ENCODE peak calls at places on chromosomes 6 and 20, in ten cellular contexts. One of them, this sample, is unnamed.

GRCh38 chr6:100353276-100354015 is 111.3 kb downstream of the SIM1 start:
- DNase-seq in activated CD8-positive, alpha-beta T cell treated with anti-CD3 and anti-CD28 coated beads for 36 hours: no peak
- DNase-seq in cardiac muscle cell: no peak
- DNase-seq in spleen: no peak
- DNase-seq in tibial nerve: no peak
- DNase-seq in neural progenitor cell: no peak
- DNase-seq in GM12878: no peak
- DNase-seq in heart right ventricle: no peak
- DNase-seq in body of pancreas: no peak
- DNase-seq in endothelial cell: no peak
- DNase-seq in this sample: no peak

GRCh38 chr20:41134362-41135186 is 2.8 kb upstream of the PLCG1 start:
- DNase-seq in activated CD8-positive, alpha-beta T cell treated with anti-CD3 and anti-CD28 coated beads for 36 hours: no peak
- DNase-seq in cardiac muscle cell: no peak
- DNase-seq in spleen: no peak
- DNase-seq in tibial nerve: no peak
- DNase-seq in neural progenitor cell: no peak
- DNase-seq in GM12878: no peak
- DNase-seq in heart right ventricle: no peak
- DNase-seq in body of pancreas: no peak
- DNase-seq in endothelial cell: no peak
- DNase-seq in this sample: no peak

GRCh38 chr6:81148726-81149125 is 603.8 kb downstream of the TENT5A start:
- DNase-seq in activated CD8-positive, alpha-beta T cell treated with anti-CD3 and anti-CD28 coated beads for 36 hours: no peak
- DNase-seq in cardiac muscle cell: no peak
- DNase-seq in spleen: no peak
- DNase-seq in tibial nerve: no peak
- DNase-seq in neural progenitor cell: no peak
- DNase-seq in GM12878: no peak
- DNase-seq in heart right ventricle: no peak
- DNase-seq in body of pancreas: no peak
- DNase-seq in endothelial cell: no peak
- DNase-seq in this sample: no peak

GRCh38 chr6:37868447-37868825 is 48.9 kb downstream of the ZFAND3 start:
- DNase-seq in activated CD8-positive, alpha-beta T cell treated with anti-CD3 and anti-CD28 coated beads for 36 hours: no peak
- DNase-seq in cardiac muscle cell: no peak
- DNase-seq in spleen: no peak
- DNase-seq in tibial nerve: no peak
- DNase-seq in neural progenitor cell: no peak
- DNase-seq in GM12878: no peak
- DNase-seq in heart right ventricle: no peak
- DNase-seq in body of pancreas: no peak
- DNase-seq in endothelial cell: no peak
- DNase-seq in this sample: no peak

GRCh38 chr20:56460459-56460858 is 8.0 kb upstream of the RTF2 start:
- DNase-seq in activated CD8-positive, alpha-beta T cell treated with anti-CD3 and anti-CD28 coated beads for 36 hours: peak
- DNase-seq in cardiac muscle cell: no peak
- DNase-seq in spleen: no peak
- DNase-seq in tibial nerve: no peak
- DNase-seq in neural progenitor cell: no peak
- DNase-seq in GM12878: no peak
- DNase-seq in heart right ventricle: no peak
- DNase-seq in body of pancreas: no peak
- DNase-seq in endothelial cell: no peak
- DNase-seq in this sample: no peak

GRCh38 chr20:44780226-44780625 is 30.1 kb downstream of the RIMS4 start:
- DNase-seq in activated CD8-positive, alpha-beta T cell treated with anti-CD3 and anti-CD28 coated beads for 36 hours: peak
- DNase-seq in cardiac muscle cell: peak
- DNase-seq in spleen: peak
- DNase-seq in tibial nerve: no peak
- DNase-seq in neural progenitor cell: peak
- DNase-seq in GM12878: no peak
- DNase-seq in heart right ventricle: peak
- DNase-seq in body of pancreas: no peak
- DNase-seq in endothelial cell: peak
- DNase-seq in this sample: peak

GRCh38 chr20:61262514-61262913 is 10.5 kb downstream of the CDH4 start:
- DNase-seq in activated CD8-positive, alpha-beta T cell treated with anti-CD3 and anti-CD28 coated beads for 36 hours: no peak
- DNase-seq in cardiac muscle cell: no peak
- DNase-seq in spleen: no peak
- DNase-seq in tibial nerve: no peak
- DNase-seq in neural progenitor cell: no peak
- DNase-seq in GM12878: no peak
- DNase-seq in heart right ventricle: no peak
- DNase-seq in body of pancreas: no peak
- DNase-seq in endothelial cell: no peak
- DNase-seq in this sample: no peak

GRCh38 chr6:105136433-105137350 is 43.1 kb downstream of the POPDC3 start:
- DNase-seq in activated CD8-positive, alpha-beta T cell treated with anti-CD3 and anti-CD28 coated beads for 36 hours: peak
- DNase-seq in cardiac muscle cell: peak
- DNase-seq in spleen: peak
- DNase-seq in tibial nerve: peak
- DNase-seq in neural progenitor cell: peak
- DNase-seq in GM12878: no peak
- DNase-seq in heart right ventricle: peak
- DNase-seq in body of pancreas: peak
- DNase-seq in endothelial cell: peak
- DNase-seq in this sample: peak

GRCh38 chr6:307065-307814 is 15.0 kb downstream of the DUSP22 start:
- DNase-seq in activated CD8-positive, alpha-beta T cell treated with anti-CD3 and anti-CD28 coated beads for 36 hours: no peak
- DNase-seq in cardiac muscle cell: no peak
- DNase-seq in spleen: no peak
- DNase-seq in tibial nerve: no peak
- DNase-seq in neural progenitor cell: no peak
- DNase-seq in GM12878: no peak
- DNase-seq in heart right ventricle: no peak
- DNase-seq in body of pancreas: no peak
- DNase-seq in endothelial cell: no peak
- DNase-seq in this sample: no peak

GRCh38 chr20:21100590-21101452 is 5.3 kb downstream of the LINC00237 start:
- DNase-seq in activated CD8-positive, alpha-beta T cell treated with anti-CD3 and anti-CD28 coated beads for 36 hours: peak
- DNase-seq in cardiac muscle cell: no peak
- DNase-seq in spleen: peak
- DNase-seq in tibial nerve: no peak
- DNase-seq in neural progenitor cell: peak
- DNase-seq in GM12878: no peak
- DNase-seq in heart right ventricle: no peak
- DNase-seq in body of pancreas: no peak
- DNase-seq in endothelial cell: no peak
- DNase-seq in this sample: peak

GRCh38 chr6:82374481-82374880 is 10.9 kb downstream of the TPBG start:
- DNase-seq in activated CD8-positive, alpha-beta T cell treated with anti-CD3 and anti-CD28 coated beads for 36 hours: no peak
- DNase-seq in cardiac muscle cell: no peak
- DNase-seq in spleen: no peak
- DNase-seq in tibial nerve: no peak
- DNase-seq in neural progenitor cell: no peak
- DNase-seq in GM12878: no peak
- DNase-seq in heart right ventricle: no peak
- DNase-seq in body of pancreas: no peak
- DNase-seq in endothelial cell: no peak
- DNase-seq in this sample: no peak

GRCh38 chr6:61809004-61809595 is 476.9 kb downstream of the KHDRBS2 start:
- DNase-seq in activated CD8-positive, alpha-beta T cell treated with anti-CD3 and anti-CD28 coated beads for 36 hours: no peak
- DNase-seq in cardiac muscle cell: peak
- DNase-seq in spleen: no peak
- DNase-seq in tibial nerve: no peak
- DNase-seq in neural progenitor cell: peak
- DNase-seq in GM12878: no peak
- DNase-seq in heart right ventricle: no peak
- DNase-seq in body of pancreas: no peak
- DNase-seq in endothelial cell: peak
- DNase-seq in this sample: peak

GRCh38 chr20:25465398-25465797 is 57.9 kb downstream of the GINS1 start:
- DNase-seq in activated CD8-positive, alpha-beta T cell treated with anti-CD3 and anti-CD28 coated beads for 36 hours: no peak
- DNase-seq in cardiac muscle cell: no peak
- DNase-seq in spleen: peak
- DNase-seq in tibial nerve: no peak
- DNase-seq in neural progenitor cell: no peak
- DNase-seq in GM12878: no peak
- DNase-seq in heart right ventricle: no peak
- DNase-seq in body of pancreas: no peak
- DNase-seq in endothelial cell: no peak
- DNase-seq in this sample: no peak

GRCh38 chr6:126300735-126301134 is 39.2 kb upstream of the CENPW start:
- DNase-seq in activated CD8-positive, alpha-beta T cell treated with anti-CD3 and anti-CD28 coated beads for 36 hours: no peak
- DNase-seq in cardiac muscle cell: no peak
- DNase-seq in spleen: no peak
- DNase-seq in tibial nerve: no peak
- DNase-seq in neural progenitor cell: no peak
- DNase-seq in GM12878: peak
- DNase-seq in heart right ventricle: no peak
- DNase-seq in body of pancreas: no peak
- DNase-seq in endothelial cell: no peak
- DNase-seq in this sample: peak

GRCh38 chr20:33211817-33212424 is 5.2 kb upstream of the BPIFA3 start:
- DNase-seq in activated CD8-positive, alpha-beta T cell treated with anti-CD3 and anti-CD28 coated beads for 36 hours: peak
- DNase-seq in cardiac muscle cell: peak
- DNase-seq in spleen: no peak
- DNase-seq in tibial nerve: no peak
- DNase-seq in neural progenitor cell: peak
- DNase-seq in GM12878: no peak
- DNase-seq in heart right ventricle: no peak
- DNase-seq in body of pancreas: peak
- DNase-seq in endothelial cell: peak
- DNase-seq in this sample: peak

DNA sequence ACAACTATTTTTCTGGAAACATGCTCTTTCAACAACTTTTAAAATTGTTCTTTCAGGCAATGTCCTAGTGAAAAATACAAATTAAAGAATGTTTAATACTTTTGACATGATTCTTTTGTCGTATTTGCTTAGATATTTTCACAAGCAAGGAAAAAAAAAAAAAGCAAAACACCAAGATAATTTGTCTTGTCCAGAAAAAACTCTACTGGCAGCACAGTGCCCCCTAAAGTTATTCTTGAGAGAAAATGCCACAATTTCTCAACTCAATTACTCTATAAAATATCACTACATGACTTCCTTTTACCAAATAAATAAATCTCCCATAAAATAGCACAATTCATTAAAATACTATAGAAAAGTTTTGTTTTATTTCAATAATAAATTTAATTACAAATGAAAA is 652.5 kb upstream of the EPHA7 start:
- DNase-seq in activated CD8-positive, alpha-beta T cell treated with anti-CD3 and anti-CD28 coated beads for 36 hours: no peak
- DNase-seq in cardiac muscle cell: peak
- DNase-seq in spleen: no peak
- DNase-seq in tibial nerve: no peak
- DNase-seq in neural progenitor cell: peak
- DNase-seq in GM12878: no peak
- DNase-seq in heart right ventricle: no peak
- DNase-seq in body of pancreas: no peak
- DNase-seq in endothelial cell: no peak
- DNase-seq in this sample: no peak
- TF ChIP-seq CTCF in activated CD8-positive, alpha-beta T cell treated with anti-CD3 and anti-CD28 coated beads for 36 hours: no peak
- TF ChIP-seq CTCF in cardiac muscle cell: peak
- TF ChIP-seq CTCF in spleen: no peak
- TF ChIP-seq CTCF in tibial nerve: no peak
- TF ChIP-seq CTCF in neural progenitor cell: peak
- TF ChIP-seq CTCF in GM12878: no peak
- TF ChIP-seq CTCF in heart right ventricle: no peak
- TF ChIP-seq CTCF in body of pancreas: no peak
- TF ChIP-seq CTCF in endothelial cell: peak
- TF ChIP-seq CTCF in this sample: no peak

GRCh38 chr20:38726849-38727601 is 2.7 kb downstream of the SLC32A1 start:
- DNase-seq in activated CD8-positive, alpha-beta T cell treated with anti-CD3 and anti-CD28 coated beads for 36 hours: peak
- DNase-seq in cardiac muscle cell: peak
- DNase-seq in spleen: no peak
- DNase-seq in tibial nerve: no peak
- DNase-seq in neural progenitor cell: peak
- DNase-seq in GM12878: no peak
- DNase-seq in heart right ventricle: no peak
- DNase-seq in body of pancreas: no peak
- DNase-seq in endothelial cell: peak
- DNase-seq in this sample: peak
- TF ChIP-seq CTCF in activated CD8-positive, alpha-beta T cell treated with anti-CD3 and anti-CD28 coated beads for 36 hours: peak
- TF ChIP-seq CTCF in cardiac muscle cell: peak
- TF ChIP-seq CTCF in spleen: no peak
- TF ChIP-seq CTCF in tibial nerve: no peak
- TF ChIP-seq CTCF in neural progenitor cell: peak
- TF ChIP-seq CTCF in GM12878: peak
- TF ChIP-seq CTCF in heart right ventricle: no peak
- TF ChIP-seq CTCF in body of pancreas: no peak
- TF ChIP-seq CTCF in endothelial cell: peak
- TF ChIP-seq CTCF in this sample: peak

GRCh38 chr6:159832941-159833340 is 32.9 kb downstream of the PNLDC1 start:
- DNase-seq in activated CD8-positive, alpha-beta T cell treated with anti-CD3 and anti-CD28 coated beads for 36 hours: no peak
- DNase-seq in cardiac muscle cell: no peak
- DNase-seq in spleen: no peak
- DNase-seq in tibial nerve: no peak
- DNase-seq in neural progenitor cell: no peak
- DNase-seq in GM12878: no peak
- DNase-seq in heart right ventricle: no peak
- DNase-seq in body of pancreas: no peak
- DNase-seq in endothelial cell: no peak
- DNase-seq in this sample: no peak
- TF ChIP-seq CTCF in activated CD8-positive, alpha-beta T cell treated with anti-CD3 and anti-CD28 coated beads for 36 hours: no peak
- TF ChIP-seq CTCF in cardiac muscle cell: no peak
- TF ChIP-seq CTCF in spleen: no peak
- TF ChIP-seq CTCF in tibial nerve: no peak
- TF ChIP-seq CTCF in neural progenitor cell: no peak
- TF ChIP-seq CTCF in GM12878: no peak
- TF ChIP-seq CTCF in heart right ventricle: no peak
- TF ChIP-seq CTCF in body of pancreas: no peak
- TF ChIP-seq CTCF in endothelial cell: no peak
- TF ChIP-seq CTCF in this sample: no peak

GRCh38 chr6:111477481-111477938 is 5.5 kb downstream of the REV3L start:
- DNase-seq in activated CD8-positive, alpha-beta T cell treated with anti-CD3 and anti-CD28 coated beads for 36 hours: no peak
- DNase-seq in cardiac muscle cell: no peak
- DNase-seq in spleen: no peak
- DNase-seq in tibial nerve: no peak
- DNase-seq in neural progenitor cell: no peak
- DNase-seq in GM12878: peak
- DNase-seq in heart right ventricle: no peak
- DNase-seq in body of pancreas: no peak
- DNase-seq in endothelial cell: no peak
- DNase-seq in this sample: peak

GRCh38 chr6:111481836-111482235 is 1.2 kb downstream of the REV3L start:
- DNase-seq in activated CD8-positive, alpha-beta T cell treated with anti-CD3 and anti-CD28 coated beads for 36 hours: no peak
- DNase-seq in cardiac muscle cell: peak
- DNase-seq in spleen: no peak
- DNase-seq in tibial nerve: no peak
- DNase-seq in neural progenitor cell: no peak
- DNase-seq in GM12878: no peak
- DNase-seq in heart right ventricle: no peak
- DNase-seq in body of pancreas: no peak
- DNase-seq in endothelial cell: no peak
- DNase-seq in this sample: no peak

GRCh38 chr6:111480988-111481830 is 1.8 kb downstream of the REV3L start:
- DNase-seq in activated CD8-positive, alpha-beta T cell treated with anti-CD3 and anti-CD28 coated beads for 36 hours: no peak
- DNase-seq in cardiac muscle cell: no peak
- DNase-seq in spleen: no peak
- DNase-seq in tibial nerve: no peak
- DNase-seq in neural progenitor cell: no peak
- DNase-seq in GM12878: no peak
- DNase-seq in heart right ventricle: no peak
- DNase-seq in body of pancreas: no peak
- DNase-seq in endothelial cell: no peak
- DNase-seq in this sample: no peak

GRCh38 chr6:111478064-111478476 is 4.9 kb downstream of the REV3L start:
- DNase-seq in activated CD8-positive, alpha-beta T cell treated with anti-CD3 and anti-CD28 coated beads for 36 hours: no peak
- DNase-seq in cardiac muscle cell: no peak
- DNase-seq in spleen: no peak
- DNase-seq in tibial nerve: no peak
- DNase-seq in neural progenitor cell: no peak
- DNase-seq in GM12878: no peak
- DNase-seq in heart right ventricle: no peak
- DNase-seq in body of pancreas: no peak
- DNase-seq in endothelial cell: no peak
- DNase-seq in this sample: no peak

GRCh38 chr6:111478749-111479148 is 4.3 kb downstream of the REV3L start:
- DNase-seq in activated CD8-positive, alpha-beta T cell treated with anti-CD3 and anti-CD28 coated beads for 36 hours: no peak
- DNase-seq in cardiac muscle cell: no peak
- DNase-seq in spleen: no peak
- DNase-seq in tibial nerve: no peak
- DNase-seq in neural progenitor cell: peak
- DNase-seq in GM12878: peak
- DNase-seq in heart right ventricle: no peak
- DNase-seq in body of pancreas: no peak
- DNase-seq in endothelial cell: no peak
- DNase-seq in this sample: peak
- TF ChIP-seq CTCF in activated CD8-positive, alpha-beta T cell treated with anti-CD3 and anti-CD28 coated beads for 36 hours: peak
- TF ChIP-seq CTCF in cardiac muscle cell: peak
- TF ChIP-seq CTCF in spleen: peak
- TF ChIP-seq CTCF in tibial nerve: peak
- TF ChIP-seq CTCF in neural progenitor cell: peak
- TF ChIP-seq CTCF in GM12878: peak
- TF ChIP-seq CTCF in heart right ventricle: peak
- TF ChIP-seq CTCF in body of pancreas: no peak
- TF ChIP-seq CTCF in endothelial cell: no peak
- TF ChIP-seq CTCF in this sample: peak

This sample was measured in GM13977.